ENCODE peak calls at places on chromosomes 12 and 14, in five cellular contexts. N is psoas muscle, E is suprapubic skin, D is pancreas, T is hepatocyte. O is an unnamed sample.

GRCh38 chr12:60947533-60947932 is 1312.7 kb upstream of the USP15 start:
- DNase-seq in N (no peak), E (no peak), D (no peak), T (no peak), O (no peak)

GRCh38 chr14:103862393-103862782 is 15.0 kb upstream of the PPP1R13B start:
- DNase-seq in N (no peak), E (no peak), D (no peak), T (no peak), O (no peak)

GRCh38 chr12:93378373-93379310 is 917 bp downstream of the NUDT4 start:
- DNase-seq in N (peak; percentile 62), E (peak; percentile 79), D (no peak), T (peak; percentile 59), O (peak; percentile 52)

GRCh38 chr14:39107624-39108023 is 4.6 kb upstream of the SEC23A start:
- DNase-seq in N (no peak), E (no peak), D (no peak), T (peak; percentile 55), O (no peak)

GRCh38 chr12:117514016-117514415 is 152.6 kb upstream of the NOS1 start:
- DNase-seq in N (no peak), E (no peak), D (peak; percentile 28), T (no peak), O (no peak)

GRCh38 chr14:100832311-100832960 is 6.5 kb downstream of the MEG3 start:
- DNase-seq in N (no peak), E (no peak), D (no peak), T (no peak), O (no peak)

GRCh38 chr12:70246580-70246979 is 3.3 kb downstream of the CNOT2 start:
- DNase-seq in N (no peak), E (no peak), D (no peak), T (no peak), O (no peak)

GRCh38 chr12:120361506-120362208 is 7.3 kb downstream of the MSI1 start:
- DNase-seq in N (peak; percentile 68), E (no peak), D (peak; percentile 40), T (peak; percentile 91), O (peak; percentile 92)

GRCh38 chr14:65010211-65010931 is 23.7 kb downstream of the FNTB start:
- DNase-seq in N (no peak), E (no peak), D (no peak), T (no peak), O (no peak)

GRCh38 chr14:98292191-98292590 is 979.8 kb downstream of the BCL11B start:
- DNase-seq in N (no peak), E (no peak), D (no peak), T (no peak), O (no peak)

GRCh38 chr12:107512391-107512790 is 173.2 kb upstream of the PWP1 start:
- DNase-seq in N (no peak), E (no peak), D (no peak), T (no peak), O (no peak)

GRCh38 chr14:73696466-73697390 is 17.5 kb downstream of the PNMA1 start:
- DNase-seq in N (no peak), E (no peak), D (no peak), T (no peak), O (no peak)

GRCh38 chr12:119803391-119803791 is 73.7 kb downstream of the CIT start:
- DNase-seq in N (no peak), E (no peak), D (no peak), T (peak; percentile 73), O (peak; percentile 42)

GRCh38 chr12:53180931-53181645 is 363 bp upstream of the CSAD start:
- DNase-seq in N (peak; percentile 90), E (no peak), D (peak; percentile 78), T (peak; percentile 89), O (peak; percentile 87)

GRCh38 chr14:75196468-75196867 is 20.1 kb upstream of the TMED10 start:
- DNase-seq in N (no peak), E (no peak), D (peak; percentile 60), T (peak; percentile 40), O (no peak)

GRCh38 chr12:13205809-13206559 is 9.5 kb downstream of the EMP1 start:
- DNase-seq in N (no peak), E (no peak), D (no peak), T (no peak), O (no peak)

GRCh38 chr12:116525418-116526001 is 33.7 kb upstream of the MAP1LC3B2 start:
- DNase-seq in N (peak; percentile 80), E (peak; percentile 88), D (peak; percentile 87), T (peak; percentile 57), O (no peak)

GRCh38 chr12:77339610-77340009 is 274.2 kb upstream of the E2F7 start:
- DNase-seq in N (no peak), E (no peak), D (no peak), T (no peak), O (no peak)

GRCh38 chr12:124441443-124442190 is 125.8 kb downstream of the NCOR2 start:
- DNase-seq in N (no peak), E (no peak), D (no peak), T (no peak), O (no peak)

GRCh38 chr12:1907652-1908611 is 10.5 kb downstream of the CACNA2D4 start:
- DNase-seq in N (peak; percentile 48), E (peak; percentile 78), D (no peak), T (peak; percentile 3), O (peak; percentile 48)

DNA sequence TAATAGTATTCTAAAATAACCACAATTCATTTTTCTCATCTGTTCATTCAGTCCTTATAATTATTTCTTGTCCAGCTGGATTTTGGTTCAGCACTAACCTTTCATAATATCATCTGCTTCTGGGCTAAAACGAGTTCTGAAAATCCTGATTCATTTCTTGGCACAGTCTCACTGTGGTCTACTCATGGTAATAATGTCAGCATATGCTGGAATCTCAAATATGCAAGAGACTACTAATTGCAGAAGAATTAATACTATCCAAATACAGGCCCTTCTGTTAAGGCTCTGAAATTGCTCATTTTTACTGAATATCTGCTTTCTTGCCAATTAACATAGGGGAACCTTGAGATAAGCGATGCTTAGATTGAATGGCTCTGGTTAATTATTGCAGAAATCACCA is 597.1 kb downstream of the RPL10L start:
- DNase-seq in N (no peak), E (no peak), D (no peak), T (no peak), O (no peak)
- TF ChIP-seq CTCF in N (no peak), E (no peak), D (no peak), T (no peak), O (no peak)

GRCh38 chr14:93120522-93120921 is 4.8 kb upstream of the ITPK1 start:
- DNase-seq in N (no peak), E (no peak), D (no peak), T (no peak), O (no peak)
- H3K9me3 ChIP-seq in N (no peaks in the 10 kb centered on the region), E (no peaks in the 10 kb centered on the region), D (no peaks in the 10 kb centered on the region), T (no peaks in the 10 kb centered on the region), O (no peaks in the 10 kb centered on the region)

GRCh38 chr14:22812744-22813143 is 2.5 kb downstream of the SLC7A7 start:
- DNase-seq in N (no peak), E (no peak), D (no peak), T (no peak), O (no peak)
- H3K4me1 ChIP-seq in N (no peaks in the 10 kb centered on the region), E (peaks cover 9% of the 10 kb centered on the region), D (no peaks in the 10 kb centered on the region), T (peaks cover 14% of the 10 kb centered on the region), O (no peaks in the 10 kb centered on the region)

GRCh38 chr12:105235747-105236476 is at the start of gene APPL2:
- DNase-seq in N (peak; percentile 97), E (peak; percentile 95), D (peak; percentile 89), T (peak; percentile 96), O (peak; percentile 92)
- TF ChIP-seq CTCF in N (peak; percentile 40), E (peak; percentile 58), D (peak; percentile 23), T (peak; percentile 30), O (no peak)

O was measured in BE2C.